ENCODE peak calls at places on chromosomes 7 and 10, in seven cellular contexts. R is fibroblast of mammary gland; L is naive thymus-derived CD4-positive, alpha-beta T cell; P is psoas muscle; S is smooth muscle cell of the brain vasculature; F is Caco-2; J is cortex of kidney. B is an unnamed sample.

GRCh38 chr10:131166486-131166885 is 145.0 kb downstream of the TCERG1L start:
- DNase-seq in J (no peak), P (no peak), R (no peak), F (no peak), L (no peak), S (no peak), B (no peak)

GRCh38 chr10:45557275-45557905 is 115.2 kb downstream of the ZFAND4 start:
- DNase-seq in S (no peak), J (no peak), R (no peak), F (no peak), P (no peak), L (no peak), B (peak)

GRCh38 chr7:132117181-132117580 is 459.1 kb downstream of the PLXNA4 start:
- DNase-seq in J (no peak), R (peak), S (no peak), F (no peak), L (no peak), P (no peak), B (no peak)

GRCh38 chr10:66505003-66505707 is 420.7 kb upstream of the LRRTM3 start:
- DNase-seq in S (no peak), R (no peak), P (no peak), L (no peak), F (no peak), J (no peak), B (no peak)

GRCh38 chr7:22647451-22648257 is 79.3 kb upstream of the IL6 start:
- DNase-seq in L (no peak), J (no peak), P (no peak), F (no peak), R (peak), S (peak), B (peak)

GRCh38 chr10:44589931-44590330 is 205.0 kb upstream of the CXCL12 start:
- DNase-seq in R (no peak), L (no peak), S (no peak), J (no peak), F (no peak), P (no peak), B (no peak)

GRCh38 chr7:44637788-44638594 is 31.6 kb downstream of the OGDH start:
- DNase-seq in F (no peak), R (peak), L (peak), S (no peak), P (peak), J (no peak), B (peak)

GRCh38 chr7:155985518-155986427 is 173.5 kb upstream of the SHH start:
- DNase-seq in L (no peak), F (no peak), J (no peak), S (no peak), R (no peak), P (no peak), B (no peak)

GRCh38 chr7:3453398-3453797 is 152.3 kb downstream of the SDK1 start:
- DNase-seq in F (no peak), S (no peak), R (no peak), L (no peak), J (no peak), P (no peak), B (no peak)